ENCODE peak calls at places on chromosome 18, in seven cellular contexts. X is endothelial cell of umbilical vein, N is breast epithelium, T is GM12878, V is HCT116, Q is transverse colon, Y is spleen. R is an unnamed sample.

GRCh38 chr18:26301681-26302080 is 75.4 kb downstream of the TAF4B start:
- DNase-seq in Q (no peak), Y (no peak), N (peak; percentile 41), V (no peak), T (no peak), X (no peak), R (no peak)

GRCh38 chr18:44887227-44887631 is 206.5 kb downstream of the SETBP1 start:
- DNase-seq in T (peak; percentile 69), Y (no peak), N (no peak), X (no peak), Q (peak; percentile 42), V (no peak), R (peak; percentile 12)

GRCh38 chr18:41524674-41525470 is 430.2 kb upstream of the PIK3C3 start:
- DNase-seq in Y (no peak), Q (no peak), X (no peak), V (no peak), T (no peak), N (no peak), R (no peak)

GRCh38 chr18:59667488-59667887 is 29.7 kb downstream of the CCBE1 start:
- DNase-seq in V (no peak), Y (no peak), T (no peak), X (no peak), N (no peak), Q (no peak), R (no peak)

GRCh38 chr18:48129621-48130082 is 199.2 kb upstream of the SMAD2 start:
- DNase-seq in X (no peak), V (no peak), Q (no peak), N (no peak), Y (peak; percentile 43), T (no peak), R (no peak)

GRCh38 chr18:44700652-44701051 is 20.0 kb downstream of the SETBP1 start:
- DNase-seq in N (no peak), V (no peak), X (no peak), T (no peak), Y (peak; percentile 79), Q (peak; percentile 34), R (no peak)

GRCh38 chr18:998976-999375 is 94.3 kb downstream of the ADCYAP1 start:
- DNase-seq in T (no peak), Q (no peak), Y (no peak), X (no peak), N (no peak), V (no peak), R (no peak)

GRCh38 chr18:28854964-28855363 is 678.0 kb upstream of the CDH2 start:
- DNase-seq in Y (no peak), Q (no peak), N (no peak), V (no peak), X (no peak), T (no peak), R (no peak)

GRCh38 chr18:74290831-74291770 is 662 bp downstream of the CYB5A start:
- DNase-seq in T (no peak), Y (peak; percentile 89), V (peak; percentile 39), X (no peak), Q (peak; percentile 65), N (no peak), R (no peak)

GRCh38 chr18:68797901-68798300 is at the start of gene CCDC102B:
- DNase-seq in N (no peak), X (peak; percentile 57), Y (no peak), V (no peak), T (no peak), Q (no peak), R (no peak)

GRCh38 chr18:22084547-22084946 is 84.8 kb upstream of the GATA6 start:
- DNase-seq in Q (peak; percentile 82), N (no peak), V (no peak), T (no peak), Y (no peak), X (no peak), R (no peak)
- TF ChIP-seq POLR2A in Q (peak; percentile 41), N (no peak), V (no peak), T (no peak), Y (no peak), X (no peak), R (no peak)

DNA sequence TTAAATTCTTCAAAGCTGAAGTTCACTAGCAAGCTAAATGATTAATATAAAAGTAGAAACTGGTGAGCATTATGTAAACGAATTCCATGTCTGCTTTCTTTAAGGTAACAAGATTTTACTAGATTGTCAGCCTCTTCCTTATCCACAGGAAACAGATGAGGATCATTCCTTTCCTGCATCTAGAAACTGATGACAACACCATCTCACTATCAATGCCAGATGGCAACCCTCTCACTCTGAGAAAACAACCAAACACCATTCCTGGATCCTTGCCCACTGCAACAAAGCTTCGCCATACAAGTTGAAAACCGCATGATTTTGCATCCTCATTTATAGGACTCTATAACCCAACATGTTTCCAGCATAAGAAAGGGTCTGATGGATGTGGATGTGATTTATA is 122.9 kb downstream of the ZNF521 start:
- DNase-seq in Y (no peak), V (no peak), X (peak; percentile 100), N (no peak), T (no peak), Q (no peak), R (no peak)
- TF ChIP-seq POLR2AphosphoS5 in Y (peak; percentile 86), V (no peak), X (peak; percentile 99), N (peak; percentile 44), T (no peak), Q (peak; percentile 25), R (no peak)

DNA sequence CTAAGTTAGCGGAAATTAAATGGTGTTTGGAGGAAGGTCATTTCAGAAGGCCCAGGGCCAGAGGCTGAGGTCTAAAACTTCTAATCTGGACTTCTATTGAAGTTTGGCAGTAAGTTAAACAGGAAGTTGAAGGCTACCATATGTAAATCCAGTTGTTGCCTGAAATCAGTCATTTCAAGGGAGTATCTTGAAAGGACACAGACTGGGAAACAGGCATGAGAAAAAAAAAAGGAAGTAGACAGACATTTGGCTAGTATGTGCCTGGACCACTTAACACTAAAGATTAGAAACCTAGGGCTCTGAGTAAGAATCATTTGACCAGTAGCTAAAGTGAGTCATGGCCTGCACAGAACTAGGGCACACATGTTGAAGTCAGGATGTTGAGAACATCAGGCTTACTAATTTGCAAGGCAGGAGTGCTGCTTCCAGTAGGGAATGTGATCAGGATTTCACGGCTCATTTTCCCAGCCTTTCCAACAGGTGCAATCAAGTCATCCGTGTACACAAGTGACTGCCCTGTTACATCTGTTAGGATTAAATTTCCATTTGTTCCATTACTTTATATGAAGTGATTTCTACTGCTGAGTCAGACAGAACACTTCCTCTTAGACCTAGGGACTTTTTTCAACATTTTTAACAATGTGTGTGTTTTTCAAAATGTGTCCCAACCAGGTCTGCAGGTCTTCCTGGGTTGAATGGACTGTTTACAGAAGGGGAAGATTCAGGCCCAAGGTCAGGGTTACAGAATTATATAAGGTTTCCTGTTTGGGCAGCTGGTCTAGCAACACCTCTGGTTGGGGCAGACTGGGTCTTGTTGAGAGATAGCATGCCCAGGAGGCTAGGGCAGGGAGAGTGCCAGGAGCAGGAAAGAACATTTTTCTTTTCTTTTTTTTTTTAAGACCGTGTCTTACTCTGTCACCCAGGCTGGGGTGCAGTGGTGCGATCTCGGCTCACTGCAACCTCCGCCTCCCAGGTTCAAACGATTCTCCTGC is 145.6 kb downstream of the TGIF1 start:
- DNase-seq in Y (no peak), X (peak; percentile 98), N (peak; percentile 45), Q (peak; percentile 44), T (peak; percentile 82), V (no peak), R (no peak)
- TF ChIP-seq POLR2A in Y (no peak), X (peak; percentile 90), N (no peak), Q (peak; percentile 42), T (peak; percentile 24), V (no peak), R (no peak)

GRCh38 chr18:13447621-13448020 is 229.1 kb downstream of the LDLRAD4 start:
- DNase-seq in N (no peak), Y (no peak), Q (no peak), X (peak; percentile 56), V (no peak), T (no peak), R (no peak)
- TF ChIP-seq POLR2AphosphoS5 in N (no peak), Y (no peak), Q (no peak), X (no peak), V (no peak), T (no peak), R (no peak)

GRCh38 chr18:69945220-69946114 is 2.2 kb downstream of the CD226 start:
- DNase-seq in N (no peak), Q (no peak), T (no peak), X (no peak), Y (no peak), V (no peak), R (no peak)
- TF ChIP-seq POLR2A in N (no peak), Q (no peak), T (peak; percentile 54), X (no peak), Y (no peak), V (no peak), R (peak; percentile 52)

GRCh38 chr18:9614401-9615279 is at the start of gene PPP4R1:
- DNase-seq in N (peak; percentile 50), Q (peak; percentile 81), X (peak; percentile 79), Y (peak; percentile 96), T (no peak), V (no peak), R (peak; percentile 58)

GRCh38 chr18:9615280-9615797 is 980 bp upstream of the PPP4R1 start:
- DNase-seq in Q (no peak), N (no peak), Y (no peak), V (no peak), X (no peak), T (no peak), R (no peak)

GRCh38 chr18:9617006-9617542 is 2.7 kb upstream of the PPP4R1 start:
- DNase-seq in V (no peak), N (no peak), Y (no peak), X (peak; percentile 38), T (no peak), Q (no peak), R (no peak)

GRCh38 chr18:9613550-9614400 is 584 bp downstream of the PPP4R1 start:
- DNase-seq in N (peak; percentile 34), Y (peak; percentile 93), T (no peak), X (peak; percentile 53), Q (peak; percentile 70), V (no peak), R (peak; percentile 24)

DNA sequence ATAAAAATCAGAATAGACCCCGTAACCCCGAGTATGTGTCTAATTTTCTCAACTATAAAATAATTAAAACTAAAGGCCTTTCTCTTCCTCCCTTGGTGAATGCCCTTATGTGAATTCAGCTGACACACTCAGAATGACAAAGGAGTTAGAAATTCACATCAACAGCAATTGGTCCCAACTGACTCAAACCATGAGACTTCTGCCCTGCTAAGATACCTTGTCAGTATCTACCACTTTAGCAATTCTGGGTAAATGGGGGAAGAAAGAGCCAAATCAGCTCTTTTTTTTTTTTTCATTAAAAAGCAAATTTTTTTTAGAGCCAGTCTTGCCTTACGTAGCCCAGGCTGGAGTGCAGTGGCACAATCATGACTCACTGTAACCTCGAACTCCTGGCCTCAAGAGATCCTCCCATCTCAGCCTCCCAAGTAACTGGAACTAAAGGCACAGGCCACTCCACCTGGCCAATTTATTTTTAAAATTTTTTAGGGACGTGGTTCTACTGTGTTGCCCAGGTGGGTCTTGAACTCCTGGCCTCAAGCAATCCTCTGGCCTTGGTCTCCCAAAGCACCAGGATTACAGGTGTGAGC is 1.7 kb upstream of the PPP4R1 start:
- DNase-seq in T (no peak), Y (no peak), X (no peak), V (no peak), N (no peak), Q (no peak), R (no peak)
- TF ChIP-seq POLR2AphosphoS5 in T (no peak), Y (no peak), X (no peak), V (no peak), N (no peak), Q (no peak), R (no peak)

R was measured in GM12891.